ENCODE peak calls at places on chromosomes 1 and 21, in five cellular contexts. One of them, this sample, is unnamed.

GRCh38 chr1:2189459-2190425 is 4.8 kb downstream of the FAAP20 start:
- DNase-seq in EL: peak; percentile 96
- DNase-seq in heart left ventricle: peak; percentile 96
- DNase-seq in CD8-positive, alpha-beta T cell: peak; percentile 93
- DNase-seq in Caco-2: peak; percentile 94
- DNase-seq in this sample: peak; percentile 95

GRCh38 chr21:28832715-28833061 is 160.0 kb downstream of the LTN1 start:
- DNase-seq in EL: no peak
- DNase-seq in heart left ventricle: no peak
- DNase-seq in CD8-positive, alpha-beta T cell: no peak
- DNase-seq in Caco-2: no peak
- DNase-seq in this sample: no peak

GRCh38 chr1:226677121-226678020 is 61.7 kb downstream of the ITPKB start:
- DNase-seq in EL: peak; percentile 92
- DNase-seq in heart left ventricle: peak; percentile 77
- DNase-seq in CD8-positive, alpha-beta T cell: peak; percentile 89
- DNase-seq in Caco-2: no peak
- DNase-seq in this sample: peak; percentile 81

GRCh38 chr1:64543831-64544230 is 73.9 kb downstream of the CACHD1 start:
- DNase-seq in EL: peak; percentile 21
- DNase-seq in heart left ventricle: no peak
- DNase-seq in CD8-positive, alpha-beta T cell: no peak
- DNase-seq in Caco-2: no peak
- DNase-seq in this sample: no peak

GRCh38 chr1:202802998-202803932 is 5.0 kb downstream of the KDM5B start:
- DNase-seq in EL: peak; percentile 68
- DNase-seq in heart left ventricle: no peak
- DNase-seq in CD8-positive, alpha-beta T cell: no peak
- DNase-seq in Caco-2: no peak
- DNase-seq in this sample: no peak

GRCh38 chr1:42173961-42174715 is 9.6 kb upstream of the GUCA2A start:
- DNase-seq in EL: no peak
- DNase-seq in heart left ventricle: no peak
- DNase-seq in CD8-positive, alpha-beta T cell: no peak
- DNase-seq in Caco-2: no peak
- DNase-seq in this sample: no peak

GRCh38 chr21:9730866-9731265 is 790.5 kb upstream of the TPTE start:
- DNase-seq in EL: no peak
- DNase-seq in heart left ventricle: no peak
- DNase-seq in CD8-positive, alpha-beta T cell: no peak
- DNase-seq in Caco-2: no peak
- DNase-seq in this sample: no peak

GRCh38 chr1:228099331-228099732 is 3.8 kb downstream of the C1orf35 start:
- DNase-seq in EL: no peak
- DNase-seq in heart left ventricle: no peak
- DNase-seq in CD8-positive, alpha-beta T cell: no peak
- DNase-seq in Caco-2: no peak
- DNase-seq in this sample: no peak

GRCh38 chr1:50973875-50974617 is 4.0 kb downstream of the CDKN2C start:
- DNase-seq in EL: no peak
- DNase-seq in heart left ventricle: no peak
- DNase-seq in CD8-positive, alpha-beta T cell: no peak
- DNase-seq in Caco-2: no peak
- DNase-seq in this sample: no peak

GRCh38 chr1:160163612-160164011 is 12.2 kb downstream of the ATP1A4 start:
- DNase-seq in EL: no peak
- DNase-seq in heart left ventricle: no peak
- DNase-seq in CD8-positive, alpha-beta T cell: no peak
- DNase-seq in Caco-2: peak; percentile 23
- DNase-seq in this sample: no peak

GRCh38 chr1:210500831-210501230 is 172.1 kb downstream of the HHAT start:
- DNase-seq in EL: no peak
- DNase-seq in heart left ventricle: no peak
- DNase-seq in CD8-positive, alpha-beta T cell: no peak
- DNase-seq in Caco-2: peak; percentile 33
- DNase-seq in this sample: no peak

GRCh38 chr1:91066545-91066944 is 44.7 kb upstream of the ZNF644 start:
- DNase-seq in EL: no peak
- DNase-seq in heart left ventricle: no peak
- DNase-seq in CD8-positive, alpha-beta T cell: no peak
- DNase-seq in Caco-2: no peak
- DNase-seq in this sample: no peak

GRCh38 chr1:12593621-12594066 is 24.4 kb downstream of the DHRS3 start:
- DNase-seq in EL: peak; percentile 54
- DNase-seq in heart left ventricle: no peak
- DNase-seq in CD8-positive, alpha-beta T cell: no peak
- DNase-seq in Caco-2: no peak
- DNase-seq in this sample: no peak

GRCh38 chr1:4655674-4656532 is 1.5 kb downstream of the AJAP1 start:
- DNase-seq in EL: no peak
- DNase-seq in heart left ventricle: peak; percentile 48
- DNase-seq in CD8-positive, alpha-beta T cell: no peak
- DNase-seq in Caco-2: peak; percentile 47
- DNase-seq in this sample: no peak

GRCh38 chr21:33360281-33360680 is 35.5 kb downstream of the IFNAR1 start:
- DNase-seq in EL: peak; percentile 48
- DNase-seq in heart left ventricle: no peak
- DNase-seq in CD8-positive, alpha-beta T cell: no peak
- DNase-seq in Caco-2: no peak
- DNase-seq in this sample: no peak

GRCh38 chr21:33902349-33902748 is 13.3 kb downstream of the ATP5PO start:
- DNase-seq in EL: no peak
- DNase-seq in heart left ventricle: no peak
- DNase-seq in CD8-positive, alpha-beta T cell: no peak
- DNase-seq in Caco-2: no peak
- DNase-seq in this sample: no peak

GRCh38 chr1:30607723-30608122 is 115.7 kb downstream of the MATN1 start:
- DNase-seq in EL: no peak
- DNase-seq in heart left ventricle: no peak
- DNase-seq in CD8-positive, alpha-beta T cell: no peak
- DNase-seq in Caco-2: no peak
- DNase-seq in this sample: no peak

GRCh38 chr1:22289251-22289995 is 146.5 kb upstream of the WNT4 start:
- DNase-seq in EL: peak; percentile 37
- DNase-seq in heart left ventricle: no peak
- DNase-seq in CD8-positive, alpha-beta T cell: no peak
- DNase-seq in Caco-2: no peak
- DNase-seq in this sample: no peak

GRCh38 chr1:160579216-160579701 is at the start of gene CD84:
- DNase-seq in EL: no peak
- DNase-seq in heart left ventricle: no peak
- DNase-seq in CD8-positive, alpha-beta T cell: no peak
- DNase-seq in Caco-2: no peak
- DNase-seq in this sample: no peak

GRCh38 chr1:3874736-3875135 is 17.5 kb downstream of the DFFB start:
- DNase-seq in EL: no peak
- DNase-seq in heart left ventricle: no peak
- DNase-seq in CD8-positive, alpha-beta T cell: no peak
- DNase-seq in Caco-2: no peak
- DNase-seq in this sample: no peak

GRCh38 chr1:234775477-234776246 is 165.7 kb upstream of the IRF2BP2 start:
- DNase-seq in EL: no peak
- DNase-seq in heart left ventricle: no peak
- DNase-seq in CD8-positive, alpha-beta T cell: no peak
- DNase-seq in Caco-2: no peak
- DNase-seq in this sample: no peak

GRCh38 chr1:175889848-175890247 is 146.5 kb upstream of the TNR start:
- DNase-seq in EL: no peak
- DNase-seq in heart left ventricle: no peak
- DNase-seq in CD8-positive, alpha-beta T cell: no peak
- DNase-seq in Caco-2: peak; percentile 15
- DNase-seq in this sample: no peak

GRCh38 chr1:221149111-221149510 is 269.9 kb downstream of the HLX start:
- DNase-seq in EL: no peak
- DNase-seq in heart left ventricle: no peak
- DNase-seq in CD8-positive, alpha-beta T cell: no peak
- DNase-seq in Caco-2: no peak
- DNase-seq in this sample: no peak

GRCh38 chr21:39098696-39099111 is 84.5 kb downstream of the PSMG1 start:
- DNase-seq in EL: no peak
- DNase-seq in heart left ventricle: no peak
- DNase-seq in CD8-positive, alpha-beta T cell: no peak
- DNase-seq in Caco-2: no peak
- DNase-seq in this sample: no peak

GRCh38 chr1:111980684-111981083 is 8.8 kb downstream of the KCND3 start:
- DNase-seq in EL: no peak
- DNase-seq in heart left ventricle: no peak
- DNase-seq in CD8-positive, alpha-beta T cell: no peak
- DNase-seq in Caco-2: no peak
- DNase-seq in this sample: no peak

GRCh38 chr1:182703539-182703938 is 19.2 kb upstream of the RGS8 start:
- DNase-seq in EL: no peak
- DNase-seq in heart left ventricle: no peak
- DNase-seq in CD8-positive, alpha-beta T cell: no peak
- DNase-seq in Caco-2: peak; percentile 22
- DNase-seq in this sample: no peak

GRCh38 chr1:201633297-201633696 is 94.4 kb downstream of the NAV1 start:
- DNase-seq in EL: no peak
- DNase-seq in heart left ventricle: peak; percentile 56
- DNase-seq in CD8-positive, alpha-beta T cell: no peak
- DNase-seq in Caco-2: no peak
- DNase-seq in this sample: no peak

GRCh38 chr1:100719490-100719889 is at the start of gene VCAM1:
- DNase-seq in EL: no peak
- DNase-seq in heart left ventricle: peak; percentile 17
- DNase-seq in CD8-positive, alpha-beta T cell: no peak
- DNase-seq in Caco-2: no peak
- DNase-seq in this sample: no peak

GRCh38 chr1:1232224-1232800 is at the start of gene B3GALT6:
- DNase-seq in EL: no peak
- DNase-seq in heart left ventricle: no peak
- DNase-seq in CD8-positive, alpha-beta T cell: no peak
- DNase-seq in Caco-2: no peak
- DNase-seq in this sample: no peak